ENCODE peak calls at places on chromosome 21, in eight cellular contexts. One of them, this sample, is unnamed.

GRCh38 chr21:41979335-41979734 is 25.5 kb upstream of the C2CD2 start:
- DNase-seq in heart left ventricle: no peak
- DNase-seq in fibroblast of lung: no peak
- DNase-seq in caudate nucleus: no peak
- DNase-seq in NCI-H2081 treated with DMSO at 0.1 percent for 48 hours: no peak
- DNase-seq in type B pancreatic cell: no peak
- DNase-seq in NCI-H345: no peak
- DNase-seq in activated T-helper 9 cell treated with anti-CD3 and anti-CD28 coated beads, Interleukin-2, amount 50 U/mL, for 16 hours: no peak
- DNase-seq in this sample: no peak

GRCh38 chr21:32979598-32980268 is 46.0 kb upstream of the OLIG2 start:
- DNase-seq in NCI-H345: no peak
- DNase-seq in heart left ventricle: no peak
- DNase-seq in caudate nucleus: no peak
- DNase-seq in type B pancreatic cell: no peak
- DNase-seq in NCI-H2081 treated with DMSO at 0.1 percent for 48 hours: no peak
- DNase-seq in activated T-helper 9 cell treated with anti-CD3 and anti-CD28 coated beads, Interleukin-2, amount 50 U/mL, for 16 hours: no peak
- DNase-seq in fibroblast of lung: no peak
- DNase-seq in this sample: no peak

GRCh38 chr21:42150458-42151085 is 68.4 kb upstream of the ABCG1 start:
- DNase-seq in caudate nucleus: no peak
- DNase-seq in activated T-helper 9 cell treated with anti-CD3 and anti-CD28 coated beads, Interleukin-2, amount 50 U/mL, for 16 hours: no peak
- DNase-seq in NCI-H345: no peak
- DNase-seq in NCI-H2081 treated with DMSO at 0.1 percent for 48 hours: no peak
- DNase-seq in fibroblast of lung: no peak
- DNase-seq in heart left ventricle: no peak
- DNase-seq in type B pancreatic cell: no peak
- DNase-seq in this sample: no peak

GRCh38 chr21:33937931-33938339 is 22.3 kb upstream of the ATP5PO start:
- DNase-seq in NCI-H345: no peak
- DNase-seq in activated T-helper 9 cell treated with anti-CD3 and anti-CD28 coated beads, Interleukin-2, amount 50 U/mL, for 16 hours: no peak
- DNase-seq in caudate nucleus: no peak
- DNase-seq in fibroblast of lung: no peak
- DNase-seq in heart left ventricle: no peak
- DNase-seq in NCI-H2081 treated with DMSO at 0.1 percent for 48 hours: no peak
- DNase-seq in type B pancreatic cell: no peak
- DNase-seq in this sample: no peak

GRCh38 chr21:33299181-33299752 is 25.5 kb upstream of the IFNAR1 start:
- DNase-seq in fibroblast of lung: no peak
- DNase-seq in NCI-H2081 treated with DMSO at 0.1 percent for 48 hours: no peak
- DNase-seq in activated T-helper 9 cell treated with anti-CD3 and anti-CD28 coated beads, Interleukin-2, amount 50 U/mL, for 16 hours: no peak
- DNase-seq in type B pancreatic cell: peak
- DNase-seq in heart left ventricle: no peak
- DNase-seq in NCI-H345: no peak
- DNase-seq in caudate nucleus: no peak
- DNase-seq in this sample: no peak

GRCh38 chr21:44420416-44421205 is 34.7 kb upstream of the LRRC3 start:
- DNase-seq in type B pancreatic cell: peak
- DNase-seq in NCI-H345: no peak
- DNase-seq in activated T-helper 9 cell treated with anti-CD3 and anti-CD28 coated beads, Interleukin-2, amount 50 U/mL, for 16 hours: no peak
- DNase-seq in caudate nucleus: no peak
- DNase-seq in heart left ventricle: peak
- DNase-seq in fibroblast of lung: no peak
- DNase-seq in NCI-H2081 treated with DMSO at 0.1 percent for 48 hours: no peak
- DNase-seq in this sample: no peak

GRCh38 chr21:29256125-29256895 is 42.4 kb upstream of the BACH1 start:
- DNase-seq in caudate nucleus: no peak
- DNase-seq in heart left ventricle: no peak
- DNase-seq in type B pancreatic cell: no peak
- DNase-seq in NCI-H2081 treated with DMSO at 0.1 percent for 48 hours: peak
- DNase-seq in fibroblast of lung: no peak
- DNase-seq in activated T-helper 9 cell treated with anti-CD3 and anti-CD28 coated beads, Interleukin-2, amount 50 U/mL, for 16 hours: no peak
- DNase-seq in NCI-H345: peak
- DNase-seq in this sample: no peak

GRCh38 chr21:32364387-32364786 is 28.4 kb downstream of the URB1 start:
- DNase-seq in fibroblast of lung: peak
- DNase-seq in type B pancreatic cell: no peak
- DNase-seq in NCI-H345: no peak
- DNase-seq in NCI-H2081 treated with DMSO at 0.1 percent for 48 hours: no peak
- DNase-seq in caudate nucleus: no peak
- DNase-seq in heart left ventricle: no peak
- DNase-seq in activated T-helper 9 cell treated with anti-CD3 and anti-CD28 coated beads, Interleukin-2, amount 50 U/mL, for 16 hours: no peak
- DNase-seq in this sample: peak

GRCh38 chr21:45802956-45803612 is 159.6 kb downstream of the PCBP3 start:
- DNase-seq in NCI-H345: no peak
- DNase-seq in NCI-H2081 treated with DMSO at 0.1 percent for 48 hours: no peak
- DNase-seq in activated T-helper 9 cell treated with anti-CD3 and anti-CD28 coated beads, Interleukin-2, amount 50 U/mL, for 16 hours: no peak
- DNase-seq in heart left ventricle: no peak
- DNase-seq in caudate nucleus: no peak
- DNase-seq in fibroblast of lung: no peak
- DNase-seq in type B pancreatic cell: no peak
- DNase-seq in this sample: no peak

GRCh38 chr21:42336065-42336464 is 14.7 kb downstream of the TFF2 start:
- DNase-seq in heart left ventricle: no peak
- DNase-seq in NCI-H2081 treated with DMSO at 0.1 percent for 48 hours: no peak
- DNase-seq in caudate nucleus: no peak
- DNase-seq in NCI-H345: no peak
- DNase-seq in type B pancreatic cell: peak
- DNase-seq in fibroblast of lung: peak
- DNase-seq in activated T-helper 9 cell treated with anti-CD3 and anti-CD28 coated beads, Interleukin-2, amount 50 U/mL, for 16 hours: no peak
- DNase-seq in this sample: no peak

GRCh38 chr21:41601573-41602371 is 93.8 kb upstream of the TMPRSS2 start:
- DNase-seq in heart left ventricle: no peak
- DNase-seq in type B pancreatic cell: no peak
- DNase-seq in activated T-helper 9 cell treated with anti-CD3 and anti-CD28 coated beads, Interleukin-2, amount 50 U/mL, for 16 hours: no peak
- DNase-seq in caudate nucleus: no peak
- DNase-seq in NCI-H2081 treated with DMSO at 0.1 percent for 48 hours: no peak
- DNase-seq in NCI-H345: no peak
- DNase-seq in fibroblast of lung: no peak
- DNase-seq in this sample: no peak

GRCh38 chr21:31235671-31236450 is 108.2 kb downstream of the TIAM1 start:
- DNase-seq in NCI-H2081 treated with DMSO at 0.1 percent for 48 hours: no peak
- DNase-seq in fibroblast of lung: no peak
- DNase-seq in NCI-H345: no peak
- DNase-seq in activated T-helper 9 cell treated with anti-CD3 and anti-CD28 coated beads, Interleukin-2, amount 50 U/mL, for 16 hours: no peak
- DNase-seq in type B pancreatic cell: no peak
- DNase-seq in caudate nucleus: no peak
- DNase-seq in heart left ventricle: no peak
- DNase-seq in this sample: no peak

GRCh38 chr21:41763996-41764395 is 2.9 kb downstream of the RIPK4 start:
- DNase-seq in NCI-H345: no peak
- DNase-seq in caudate nucleus: no peak
- DNase-seq in heart left ventricle: no peak
- DNase-seq in fibroblast of lung: no peak
- DNase-seq in NCI-H2081 treated with DMSO at 0.1 percent for 48 hours: no peak
- DNase-seq in activated T-helper 9 cell treated with anti-CD3 and anti-CD28 coated beads, Interleukin-2, amount 50 U/mL, for 16 hours: no peak
- DNase-seq in type B pancreatic cell: no peak
- DNase-seq in this sample: no peak

GRCh38 chr21:34690793-34691175 is 22.0 kb downstream of the CLIC6 start:
- DNase-seq in caudate nucleus: no peak
- DNase-seq in fibroblast of lung: no peak
- DNase-seq in NCI-H2081 treated with DMSO at 0.1 percent for 48 hours: no peak
- DNase-seq in activated T-helper 9 cell treated with anti-CD3 and anti-CD28 coated beads, Interleukin-2, amount 50 U/mL, for 16 hours: no peak
- DNase-seq in NCI-H345: peak
- DNase-seq in type B pancreatic cell: no peak
- DNase-seq in heart left ventricle: no peak
- DNase-seq in this sample: no peak

GRCh38 chr21:43879348-43880110 is 14.5 kb downstream of the AGPAT3 start:
- DNase-seq in NCI-H2081 treated with DMSO at 0.1 percent for 48 hours: no peak
- DNase-seq in NCI-H345: no peak
- DNase-seq in fibroblast of lung: no peak
- DNase-seq in activated T-helper 9 cell treated with anti-CD3 and anti-CD28 coated beads, Interleukin-2, amount 50 U/mL, for 16 hours: no peak
- DNase-seq in caudate nucleus: no peak
- DNase-seq in type B pancreatic cell: no peak
- DNase-seq in heart left ventricle: no peak
- DNase-seq in this sample: no peak

GRCh38 chr21:42058631-42059111 is 12.4 kb upstream of the UMODL1 start:
- DNase-seq in NCI-H345: peak
- DNase-seq in heart left ventricle: no peak
- DNase-seq in caudate nucleus: no peak
- DNase-seq in fibroblast of lung: no peak
- DNase-seq in activated T-helper 9 cell treated with anti-CD3 and anti-CD28 coated beads, Interleukin-2, amount 50 U/mL, for 16 hours: no peak
- DNase-seq in NCI-H2081 treated with DMSO at 0.1 percent for 48 hours: no peak
- DNase-seq in type B pancreatic cell: no peak
- DNase-seq in this sample: no peak

GRCh38 chr21:22791986-22792560 is 1793.9 kb downstream of the NCAM2 start:
- DNase-seq in caudate nucleus: no peak
- DNase-seq in NCI-H345: peak
- DNase-seq in NCI-H2081 treated with DMSO at 0.1 percent for 48 hours: no peak
- DNase-seq in type B pancreatic cell: no peak
- DNase-seq in fibroblast of lung: peak
- DNase-seq in heart left ventricle: no peak
- DNase-seq in activated T-helper 9 cell treated with anti-CD3 and anti-CD28 coated beads, Interleukin-2, amount 50 U/mL, for 16 hours: no peak
- DNase-seq in this sample: peak

GRCh38 chr21:43467785-43468184 is 40.9 kb upstream of the SIK1 start:
- DNase-seq in fibroblast of lung: no peak
- DNase-seq in caudate nucleus: no peak
- DNase-seq in NCI-H2081 treated with DMSO at 0.1 percent for 48 hours: no peak
- DNase-seq in NCI-H345: no peak
- DNase-seq in activated T-helper 9 cell treated with anti-CD3 and anti-CD28 coated beads, Interleukin-2, amount 50 U/mL, for 16 hours: no peak
- DNase-seq in heart left ventricle: no peak
- DNase-seq in type B pancreatic cell: no peak
- DNase-seq in this sample: no peak

GRCh38 chr21:24093032-24093431 is 1514.2 kb downstream of the MRPL39 start:
- DNase-seq in NCI-H345: no peak
- DNase-seq in fibroblast of lung: no peak
- DNase-seq in caudate nucleus: no peak
- DNase-seq in activated T-helper 9 cell treated with anti-CD3 and anti-CD28 coated beads, Interleukin-2, amount 50 U/mL, for 16 hours: no peak
- DNase-seq in NCI-H2081 treated with DMSO at 0.1 percent for 48 hours: no peak
- DNase-seq in heart left ventricle: no peak
- DNase-seq in type B pancreatic cell: no peak
- DNase-seq in this sample: no peak

GRCh38 chr21:46096596-46096981 is 1.3 kb upstream of the COL6A2 start:
- DNase-seq in activated T-helper 9 cell treated with anti-CD3 and anti-CD28 coated beads, Interleukin-2, amount 50 U/mL, for 16 hours: no peak
- DNase-seq in heart left ventricle: no peak
- DNase-seq in NCI-H345: no peak
- DNase-seq in caudate nucleus: no peak
- DNase-seq in NCI-H2081 treated with DMSO at 0.1 percent for 48 hours: no peak
- DNase-seq in type B pancreatic cell: no peak
- DNase-seq in fibroblast of lung: no peak
- DNase-seq in this sample: no peak

GRCh38 chr21:41894922-41895557 is 15.9 kb upstream of the PRDM15 start:
- DNase-seq in caudate nucleus: no peak
- DNase-seq in fibroblast of lung: peak
- DNase-seq in NCI-H345: no peak
- DNase-seq in type B pancreatic cell: no peak
- DNase-seq in NCI-H2081 treated with DMSO at 0.1 percent for 48 hours: no peak
- DNase-seq in heart left ventricle: no peak
- DNase-seq in activated T-helper 9 cell treated with anti-CD3 and anti-CD28 coated beads, Interleukin-2, amount 50 U/mL, for 16 hours: no peak
- DNase-seq in this sample: no peak

GRCh38 chr21:38438476-38438893 is 59.8 kb downstream of the ERG start:
- DNase-seq in activated T-helper 9 cell treated with anti-CD3 and anti-CD28 coated beads, Interleukin-2, amount 50 U/mL, for 16 hours: no peak
- DNase-seq in heart left ventricle: peak
- DNase-seq in NCI-H345: no peak
- DNase-seq in NCI-H2081 treated with DMSO at 0.1 percent for 48 hours: no peak
- DNase-seq in type B pancreatic cell: no peak
- DNase-seq in fibroblast of lung: peak
- DNase-seq in caudate nucleus: no peak
- DNase-seq in this sample: no peak

GRCh38 chr21:46226146-46226545 is 2.4 kb downstream of the LSS start:
- DNase-seq in NCI-H2081 treated with DMSO at 0.1 percent for 48 hours: no peak
- DNase-seq in heart left ventricle: no peak
- DNase-seq in fibroblast of lung: no peak
- DNase-seq in type B pancreatic cell: no peak
- DNase-seq in NCI-H345: no peak
- DNase-seq in caudate nucleus: no peak
- DNase-seq in activated T-helper 9 cell treated with anti-CD3 and anti-CD28 coated beads, Interleukin-2, amount 50 U/mL, for 16 hours: no peak
- DNase-seq in this sample: no peak

This sample was measured in hippocampal formation.